ENCODE peak calls at places on chromosome 18, in five cellular contexts. D is neuronal stem cell, M is trophoblast cell, G is H9, J is mesendoderm. P is an unnamed sample.

GRCh38 chr18:71324356-71324755 is 1035.5 kb downstream of the SOCS6 start:
- DNase-seq in G (no peak), M (no peak), J (no peak), D (no peak), P (no peak)

GRCh38 chr18:79381811-79382311 is 13.9 kb upstream of the NFATC1 start:
- DNase-seq in M (no peak), J (no peak), G (peak; percentile 23), D (no peak), P (no peak)

GRCh38 chr18:49985246-49985645 is 171.9 kb upstream of the ACAA2 start:
- DNase-seq in M (no peak), D (no peak), J (no peak), G (no peak), P (no peak)

GRCh38 chr18:78378983-78379382 is 600.6 kb upstream of the SALL3 start:
- DNase-seq in M (no peak), D (no peak), J (no peak), G (no peak), P (no peak)

GRCh38 chr18:36595046-36595817 is 233.6 kb downstream of the TPGS2 start:
- DNase-seq in J (no peak), M (no peak), D (no peak), G (no peak), P (no peak)

GRCh38 chr18:50429207-50429948 is 54.5 kb downstream of the SKA1 start:
- DNase-seq in M (no peak), J (peak; percentile 46), D (no peak), G (no peak), P (peak; percentile 12)

GRCh38 chr18:59921384-59921891 is 21.6 kb downstream of the PMAIP1 start:
- DNase-seq in D (no peak), J (no peak), G (no peak), M (no peak), P (no peak)

GRCh38 chr18:40670991-40671390 is 1284.0 kb upstream of the PIK3C3 start:
- DNase-seq in M (no peak), G (no peak), J (peak; percentile 25), D (no peak), P (no peak)

GRCh38 chr18:23629444-23629946 is 33.2 kb downstream of the ANKRD29 start:
- DNase-seq in M (no peak), G (no peak), J (no peak), D (no peak), P (no peak)

GRCh38 chr18:68172842-68173549 is 541.9 kb downstream of the TMX3 start:
- DNase-seq in J (peak; percentile 79), M (no peak), G (peak; percentile 82), D (no peak), P (no peak)

GRCh38 chr18:79963658-79964329 is 649 bp upstream of the HSBP1L1 start:
- DNase-seq in J (no peak), M (no peak), G (no peak), D (no peak), P (no peak)

GRCh38 chr18:7568426-7568825 is 1.3 kb downstream of the PTPRM start:
- DNase-seq in J (peak; percentile 74), D (no peak), M (no peak), G (peak; percentile 68), P (peak; percentile 20)

GRCh38 chr18:37160038-37160745 is 331.3 kb downstream of the KIAA1328 start:
- DNase-seq in D (no peak), M (no peak), G (no peak), J (no peak), P (no peak)

GRCh38 chr18:79489048-79489899 is 93.5 kb downstream of the NFATC1 start:
- DNase-seq in J (no peak), G (no peak), M (no peak), D (no peak), P (no peak)

GRCh38 chr18:3340682-3341097 is 78.8 kb downstream of the MYL12B start:
- DNase-seq in J (peak; percentile 63), M (no peak), G (no peak), D (no peak), P (peak; percentile 28)

GRCh38 chr18:20971886-20972267 is 139.7 kb downstream of the ROCK1 start:
- DNase-seq in M (no peak), D (no peak), J (peak; percentile 52), G (no peak), P (peak; percentile 19)

GRCh38 chr18:61554117-61554776 is 221.0 kb downstream of the CDH20 start:
- DNase-seq in D (no peak), J (no peak), G (no peak), M (no peak), P (no peak)

GRCh38 chr18:23719634-23720201 is 30.5 kb downstream of the LAMA3 start:
- DNase-seq in D (no peak), M (peak; percentile 70), G (no peak), J (peak; percentile 98), P (peak; percentile 98)

GRCh38 chr18:61581578-61582204 is 248.5 kb downstream of the CDH20 start:
- DNase-seq in D (peak; percentile 79), M (peak; percentile 39), G (peak; percentile 93), J (peak; percentile 88), P (peak; percentile 47)

GRCh38 chr18:54222922-54223567 is 1.4 kb downstream of the MBD2 start:
- DNase-seq in G (no peak), J (peak; percentile 37), M (peak; percentile 11), D (no peak), P (no peak)

GRCh38 chr18:7480853-7481252 is 86.3 kb upstream of the PTPRM start:
- DNase-seq in G (no peak), M (no peak), J (no peak), D (no peak), P (no peak)

GRCh38 chr18:24913507-24914147 is 438.3 kb downstream of the ZNF521 start:
- DNase-seq in M (no peak), G (no peak), J (peak; percentile 57), D (no peak), P (no peak)
- H3K4me2 ChIP-seq in M (no peak overlapping the region), G (no peak overlapping the region), J (no peak overlapping the region), D (no peak overlapping the region), P (no peak overlapping the region)

DNA sequence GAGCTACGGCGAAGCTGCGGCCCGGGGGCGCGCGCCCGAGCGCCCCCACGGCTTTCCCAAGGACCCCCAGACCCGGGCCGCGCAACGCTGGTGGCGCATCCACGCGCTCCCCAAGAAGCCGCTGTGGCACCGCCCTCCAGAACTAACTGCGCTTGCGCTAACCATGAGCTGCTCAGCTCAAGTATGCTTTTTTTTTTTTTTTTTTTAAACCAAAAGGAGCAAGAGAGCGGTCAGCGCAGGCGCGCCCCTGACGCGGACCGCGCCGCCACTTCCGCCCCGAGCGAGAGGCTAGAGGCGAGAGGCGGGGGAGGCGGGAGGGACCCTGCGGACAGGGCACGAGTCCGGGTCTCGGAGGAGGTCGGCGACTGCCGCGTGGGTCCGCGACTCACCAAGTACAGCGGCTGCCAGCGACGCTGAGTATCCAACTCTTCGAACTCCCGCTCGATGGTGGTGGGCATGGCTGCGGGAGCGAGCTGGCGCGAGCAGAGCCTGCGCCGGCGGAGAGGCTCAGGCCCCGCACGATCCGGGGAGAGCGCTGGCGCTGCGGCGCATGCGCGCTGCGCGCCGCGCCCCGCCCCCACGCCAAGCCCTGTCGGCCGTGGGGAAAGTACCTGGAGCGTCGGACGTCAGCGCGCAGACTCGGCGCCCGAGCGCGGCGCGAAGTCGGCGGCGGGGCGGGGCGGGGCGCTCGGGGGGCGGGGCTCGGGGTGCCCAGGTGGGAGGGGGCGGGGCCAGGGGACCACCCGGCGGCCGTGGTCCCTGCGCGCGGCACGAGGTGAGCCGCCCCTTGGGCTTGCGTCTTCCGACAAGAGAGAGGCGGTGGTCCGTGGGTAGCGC is at the start of gene PTPN2:
- DNase-seq in D (peak; percentile 93), G (peak; percentile 90), J (peak; percentile 95), M (peak; percentile 91), P (peak; percentile 95)
- H3K23ac ChIP-seq in D (peak within 1 kb of the TSS; percentile 100), G (no peak within 1 kb of the TSS), J (no peak within 1 kb of the TSS), M (no peak within 1 kb of the TSS), P (peak within 1 kb of the TSS; percentile 98)

DNA sequence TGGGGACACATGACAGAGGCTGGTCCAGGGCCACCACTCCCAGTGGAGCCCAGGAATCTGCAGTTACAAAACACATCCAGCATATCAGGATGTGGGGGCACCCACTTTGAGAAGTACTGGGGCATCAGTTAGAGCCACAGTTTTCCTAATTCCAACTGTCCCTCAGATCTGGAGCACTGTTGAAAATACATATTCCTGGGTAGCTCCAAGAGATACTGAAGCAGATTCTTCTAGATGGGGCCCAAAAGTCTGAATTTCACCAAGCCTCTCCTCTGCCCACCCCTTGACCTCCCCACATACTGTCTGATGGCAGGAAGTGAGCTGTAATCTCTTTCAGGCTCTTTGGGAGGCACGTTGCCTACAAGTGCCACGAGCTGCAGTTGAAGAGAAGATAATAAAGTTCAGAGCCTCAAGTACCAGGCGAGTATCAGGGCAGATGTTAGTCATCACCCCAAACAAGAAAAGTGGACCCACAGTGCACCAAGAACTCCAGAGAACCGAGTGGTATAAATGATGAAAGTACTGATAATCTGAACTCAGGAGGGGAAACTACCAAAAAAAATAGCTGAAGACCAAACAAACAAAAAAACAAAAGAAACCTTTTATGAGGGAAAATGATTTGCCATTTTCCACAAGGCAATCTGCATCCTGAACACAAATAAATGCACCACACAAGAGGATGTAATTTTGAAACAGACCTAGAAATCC is 98.8 kb downstream of the TCF4 start:
- DNase-seq in M (no peak), D (no peak), J (peak; percentile 60), G (peak; percentile 46), P (peak; percentile 16)
- H3K4me2 ChIP-seq in M (no peak overlapping the region), D (no peak overlapping the region), J (no peak overlapping the region), G (peak overlapping the region; percentile 31), P (peak overlapping the region; percentile 82)

GRCh38 chr18:74289946-74290478 is 1.8 kb downstream of the CYB5A start:
- DNase-seq in D (no peak), G (no peak), M (no peak), J (no peak), P (no peak)

GRCh38 chr18:74289137-74289536 is 2.6 kb downstream of the CYB5A start:
- DNase-seq in J (no peak), G (no peak), D (no peak), M (peak; percentile 4), P (peak; percentile 35)

GRCh38 chr18:74291771-74292540 is at the start of gene CYB5A:
- DNase-seq in M (peak; percentile 94), G (peak; percentile 96), J (peak; percentile 96), D (peak; percentile 96), P (peak; percentile 93)

GRCh38 chr18:74292541-74292858 is 737 bp upstream of the CYB5A start:
- DNase-seq in M (no peak), J (no peak), G (no peak), D (no peak), P (no peak)

GRCh38 chr18:74290831-74291770 is 662 bp downstream of the CYB5A start:
- DNase-seq in G (peak; percentile 81), J (peak; percentile 60), M (peak; percentile 44), D (no peak), P (no peak)
- H3K23ac ChIP-seq in G (no peak overlapping the region), J (no peak overlapping the region), M (no peak overlapping the region), D (peak overlapping the region; percentile 82), P (peak overlapping the region; percentile 89)

DNA sequence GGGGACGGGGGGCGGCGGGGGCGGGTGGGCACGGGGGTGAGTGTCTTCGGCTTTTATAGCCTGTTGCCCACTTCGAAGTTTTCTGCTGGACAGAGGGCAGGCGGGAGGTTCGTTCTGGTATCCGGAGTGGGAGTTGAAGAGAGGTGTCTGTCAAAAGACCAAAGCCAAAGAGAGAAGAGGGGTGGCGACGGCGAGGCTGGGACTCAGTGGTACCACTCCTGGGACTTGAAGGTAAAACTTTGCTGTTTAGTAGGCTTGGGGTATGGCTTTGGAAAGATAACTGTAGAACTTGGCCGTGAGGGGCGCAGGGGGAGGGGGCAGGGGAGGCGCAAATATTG is 215.8 kb upstream of the DTNA start:
- DNase-seq in J (peak; percentile 59), M (no peak), G (peak; percentile 46), D (no peak), P (no peak)
- H3K4me2 ChIP-seq in J (peak overlapping the region; percentile 14), M (peak overlapping the region; percentile 79), G (peak overlapping the region; percentile 79), D (peak overlapping the region; percentile 31), P (no peak overlapping the region)

GRCh38 chr18:48565105-48565504 is 26.3 kb downstream of the CTIF start:
- DNase-seq in G (no peak), D (no peak), J (no peak), M (no peak), P (no peak)
- H3K23ac ChIP-seq in G (no peak overlapping the region), D (no peak overlapping the region), J (no peak overlapping the region), M (no peak overlapping the region), P (peak overlapping the region; percentile 68)